ENCODE peak calls at places on chromosomes 6 and 20, in seven cellular contexts. J is neural progenitor cell; C is activated naive CD8-positive, alpha-beta T cell treated with anti-CD3 and anti-CD28 coated beads for 36 hours; O is GM06990; R is stimulated activated CD8-positive, alpha-beta memory T cell treated with anti-CD3 and anti-CD28 coated beads, Interleukin-4, amount 100 ng/mL, for 1 hour; K is lung microvascular endothelial cell; P is EL. W is an unnamed sample.

GRCh38 chr6:109693128-109693527 is 2.0 kb downstream of the FIG4 start:
- DNase-seq in K (no peak), P (no peak), J (no peak), O (no peak), R (no peak), C (no peak), W (no peak)

GRCh38 chr6:18978330-18979128 is 591.4 kb downstream of the RNF144B start:
- DNase-seq in O (no peak), J (peak; percentile 63), R (no peak), P (no peak), C (no peak), K (no peak), W (peak; percentile 42)

GRCh38 chr6:116876635-116877611 is at the start of gene RFX6:
- DNase-seq in J (peak; percentile 72), R (no peak), C (no peak), P (no peak), K (no peak), O (peak; percentile 3), W (peak; percentile 44)

GRCh38 chr20:11511816-11512215 is 405.9 kb upstream of the BTBD3 start:
- DNase-seq in C (no peak), P (no peak), O (no peak), K (no peak), R (no peak), J (no peak), W (no peak)

GRCh38 chr6:126112171-126112632 is 125.9 kb downstream of the TRMT11 start:
- DNase-seq in O (no peak), C (no peak), K (no peak), R (no peak), J (no peak), P (peak; percentile 10), W (no peak)

GRCh38 chr6:141056945-141057635 is 1075.6 kb upstream of the GJE1 start:
- DNase-seq in K (no peak), O (no peak), P (no peak), C (no peak), J (no peak), R (no peak), W (no peak)

GRCh38 chr6:160102956-160103824 is 18.4 kb upstream of the SLC22A1 start:
- DNase-seq in P (peak; percentile 40), J (peak; percentile 48), O (no peak), C (no peak), R (no peak), K (peak; percentile 55), W (no peak)

GRCh38 chr6:36052092-36052491 is 24.5 kb downstream of the MAPK14 start:
- DNase-seq in J (no peak), P (no peak), R (no peak), O (no peak), K (no peak), C (no peak), W (no peak)

GRCh38 chr6:11143394-11144371 is 32.2 kb upstream of the ERVFRD-1 start:
- DNase-seq in J (no peak), P (peak; percentile 95), O (no peak), C (no peak), K (peak; percentile 72), R (no peak), W (no peak)

GRCh38 chr6:144477396-144477795 is 192.3 kb downstream of the UTRN start:
- DNase-seq in R (no peak), J (no peak), P (no peak), K (no peak), O (no peak), C (no peak), W (no peak)

GRCh38 chr6:41683460-41684310 is 45.4 kb downstream of the MDFI start:
- DNase-seq in J (peak; percentile 91), K (peak; percentile 83), C (peak; percentile 83), P (peak; percentile 68), O (peak; percentile 80), R (peak; percentile 58), W (peak; percentile 95)

GRCh38 chr6:39804666-39805065 is 12.5 kb downstream of the DAAM2 start:
- DNase-seq in P (peak; percentile 38), R (no peak), K (no peak), O (no peak), J (peak; percentile 36), C (no peak), W (no peak)

GRCh38 chr6:40426341-40427066 is 160.7 kb downstream of the LRFN2 start:
- DNase-seq in R (no peak), P (no peak), J (no peak), C (no peak), O (no peak), K (no peak), W (no peak)

GRCh38 chr6:41966961-41967311 is 25.3 kb upstream of the CCND3 start:
- DNase-seq in R (no peak), C (no peak), K (peak; percentile 50), O (no peak), P (peak; percentile 77), J (peak; percentile 22), W (no peak)

GRCh38 chr6:43771858-43772570 is 2.0 kb downstream of the VEGFA start:
- DNase-seq in J (peak; percentile 73), R (no peak), C (peak; percentile 86), K (peak; percentile 61), P (peak; percentile 61), O (peak; percentile 81), W (peak; percentile 75)

GRCh38 chr6:84317463-84317862 is 90.0 kb upstream of the CEP162 start:
- DNase-seq in P (no peak), J (no peak), O (no peak), K (peak; percentile 8), C (no peak), R (no peak), W (no peak)

GRCh38 chr6:37137201-37137880 is 32.6 kb upstream of the PIM1 start:
- DNase-seq in R (no peak), J (peak; percentile 93), P (peak; percentile 100), C (peak; percentile 34), K (peak; percentile 56), O (no peak), W (peak; percentile 82)

GRCh38 chr20:43691928-43692524 is 25.1 kb downstream of the MYBL2 start:
- DNase-seq in J (peak; percentile 69), C (peak; percentile 50), P (peak; percentile 59), R (no peak), O (no peak), K (peak; percentile 49), W (no peak)